ENCODE peak calls at places on chromosomes 4 and X, in seven cellular contexts. Q is HCT116, Z is H1, U is HepG2, N is SK-N-SH, C is T47D, W is GM12878. P is an unnamed sample.

GRCh38 chr4:152778656-152779512 is 646 bp downstream of the TIGD4 start:
- DNase-seq in C (no peak), N (peak), W (no peak), Q (no peak), U (peak), Z (no peak), P (no peak)

GRCh38 chrX:1385251-1385794 is 6.6 kb downstream of the SLC25A6 start:
- DNase-seq in Q (no peak), W (no peak), N (peak), C (no peak), Z (peak), U (no peak), P (no peak)

GRCh38 chr4:158159718-158160094 is 13.1 kb downstream of the GASK1B start:
- DNase-seq in N (no peak), C (no peak), U (no peak), W (no peak), Z (no peak), Q (no peak), P (no peak)

GRCh38 chr4:38785041-38785790 is 2.4 kb upstream of the TLR10 start:
- DNase-seq in N (no peak), W (no peak), Z (no peak), U (no peak), Q (no peak), C (no peak), P (no peak)

GRCh38 chr4:54185871-54186270 is 43.2 kb upstream of the PDGFRA start:
- DNase-seq in N (peak), Q (no peak), C (no peak), W (no peak), U (no peak), Z (no peak), P (no peak)

GRCh38 chrX:118495958-118496762 is 545 bp downstream of the DOCK11 start:
- DNase-seq in U (no peak), C (no peak), Z (peak), Q (no peak), W (no peak), N (peak), P (peak)

GRCh38 chrX:113522814-113523213 is 682.2 kb upstream of the AMOT start:
- DNase-seq in Q (no peak), U (no peak), Z (no peak), W (peak), C (no peak), N (no peak), P (no peak)

GRCh38 chr4:6049972-6050371 is 31.7 kb upstream of the C4orf50 start:
- DNase-seq in N (no peak), Q (no peak), W (no peak), U (no peak), C (no peak), Z (no peak), P (no peak)

GRCh38 chrX:14497184-14497666 is 32.1 kb upstream of the GLRA2 start:
- DNase-seq in U (no peak), Q (no peak), C (no peak), N (no peak), Z (no peak), W (peak), P (no peak)

GRCh38 chr4:118290951-118291350 is 61.9 kb downstream of the PRSS12 start:
- DNase-seq in U (no peak), Z (no peak), C (no peak), Q (no peak), N (no peak), W (no peak), P (no peak)

GRCh38 chr4:187128971-187129370 is 405.3 kb upstream of the FAT1 start:
- DNase-seq in N (no peak), U (no peak), Q (no peak), W (no peak), Z (no peak), C (no peak), P (no peak)

GRCh38 chr4:5900844-5901243 is 8.0 kb upstream of the CRMP1 start:
- DNase-seq in N (no peak), Q (no peak), U (no peak), W (no peak), C (no peak), Z (no peak), P (no peak)

GRCh38 chr4:143282170-143282760 is 54.4 kb upstream of the GAB1 start:
- DNase-seq in Z (no peak), U (no peak), Q (no peak), W (no peak), C (no peak), N (peak), P (no peak)

GRCh38 chr4:10416441-10416840 is 40.8 kb downstream of the ZNF518B start:
- DNase-seq in Q (no peak), U (no peak), Z (no peak), N (no peak), W (no peak), C (no peak), P (no peak)

GRCh38 chr4:10417720-10418119 is 39.5 kb downstream of the ZNF518B start:
- DNase-seq in N (no peak), Q (no peak), U (no peak), C (no peak), Z (no peak), W (no peak), P (no peak)

DNA sequence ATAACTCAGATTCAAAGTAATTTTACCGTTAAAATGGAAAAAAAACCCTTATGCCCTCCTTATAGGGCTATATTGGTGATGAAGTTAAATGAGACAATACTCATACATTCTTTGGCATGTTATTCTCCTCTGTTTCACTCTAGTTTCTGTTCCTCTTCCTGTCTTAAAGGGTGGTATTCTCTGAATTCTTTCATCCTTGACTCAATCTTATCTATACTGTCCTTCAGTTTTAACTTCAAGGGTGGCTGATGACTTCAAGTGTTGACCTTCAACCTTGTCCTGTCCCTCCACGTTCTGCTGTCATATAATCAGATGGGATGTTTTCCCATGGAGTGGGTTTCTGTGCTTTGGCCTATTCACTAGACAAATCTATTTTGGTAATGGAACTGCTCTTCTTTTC is 44.0 kb downstream of the ZNF518B start:
- DNase-seq in W (no peak), Z (no peak), N (no peak), C (no peak), U (no peak), Q (no peak), P (peak)
- TF ChIP-seq JUND in W (no peak), Z (no peak), N (no peak), C (no peak), U (no peak), Q (no peak), P (no peak)

DNA sequence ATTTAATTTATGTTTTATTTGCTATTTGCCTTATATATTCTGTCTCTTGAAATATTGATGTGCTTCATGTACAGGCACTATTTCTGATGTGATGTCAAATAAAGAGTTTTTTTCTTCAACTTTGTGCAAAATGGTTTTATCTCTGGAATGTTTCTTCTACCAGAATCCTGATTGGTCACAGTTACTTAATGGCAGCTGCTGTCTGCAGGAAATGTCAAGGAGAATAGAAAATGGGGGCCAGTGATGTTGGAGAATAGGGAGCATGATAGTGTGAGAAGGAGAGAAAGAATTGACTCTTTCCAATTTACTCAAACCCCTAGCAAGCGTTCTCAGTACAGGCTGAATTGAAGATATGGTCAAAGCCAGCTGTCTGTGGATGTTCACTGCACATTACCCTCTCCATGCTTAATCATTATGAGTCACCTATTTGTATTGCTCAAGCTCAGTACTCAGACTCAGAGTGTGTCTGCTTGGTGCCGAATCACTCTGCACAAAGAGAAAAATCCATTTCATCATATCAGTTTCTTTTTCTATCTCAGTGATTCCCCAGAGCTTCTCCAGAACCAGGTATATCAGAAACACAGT is 57.8 kb upstream of the FAM47B start:
- DNase-seq in Q (no peak), N (no peak), W (no peak), Z (no peak), C (no peak), U (no peak), P (no peak)
- TF ChIP-seq JUND in Q (no peak), N (no peak), W (no peak), Z (no peak), C (no peak), U (no peak), P (no peak)

DNA sequence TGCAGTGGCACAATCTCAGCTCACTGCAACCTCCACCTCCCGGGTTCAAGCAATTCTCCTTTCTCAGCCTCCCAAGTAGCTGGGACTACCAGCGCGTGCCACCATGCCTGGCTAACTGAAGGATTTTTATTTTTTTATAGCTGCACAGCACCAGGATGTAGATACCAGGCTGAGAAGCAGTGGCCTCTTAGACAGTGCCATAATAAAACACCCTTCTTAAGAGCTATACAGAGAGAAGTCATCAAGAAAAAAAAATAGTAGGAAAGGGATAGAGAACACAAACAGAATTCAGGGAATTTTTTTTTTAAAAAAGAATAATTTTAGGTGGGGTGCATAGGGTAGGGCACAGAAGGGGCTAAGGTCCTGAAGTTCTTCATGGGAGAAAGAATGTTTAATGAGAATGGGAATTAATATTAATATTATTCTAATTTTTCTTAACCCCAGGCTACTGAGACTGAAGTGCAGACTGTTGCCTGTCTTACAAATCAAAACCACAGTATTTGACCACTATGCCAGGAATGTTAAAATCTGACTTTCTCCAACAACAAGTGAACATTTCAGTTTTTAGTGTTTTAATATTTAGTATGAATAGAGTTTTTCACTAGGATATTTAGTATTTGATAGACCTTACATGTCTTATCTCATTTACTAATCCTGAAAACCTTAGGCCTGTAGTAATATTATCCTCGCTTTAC is 146.8 kb downstream of the KCNIP4 start:
- DNase-seq in Z (no peak), Q (no peak), W (no peak), U (no peak), C (no peak), N (no peak), P (no peak)
- TF ChIP-seq JUND in Z (no peak), Q (no peak), W (no peak), U (no peak), C (no peak), N (no peak), P (no peak)

DNA sequence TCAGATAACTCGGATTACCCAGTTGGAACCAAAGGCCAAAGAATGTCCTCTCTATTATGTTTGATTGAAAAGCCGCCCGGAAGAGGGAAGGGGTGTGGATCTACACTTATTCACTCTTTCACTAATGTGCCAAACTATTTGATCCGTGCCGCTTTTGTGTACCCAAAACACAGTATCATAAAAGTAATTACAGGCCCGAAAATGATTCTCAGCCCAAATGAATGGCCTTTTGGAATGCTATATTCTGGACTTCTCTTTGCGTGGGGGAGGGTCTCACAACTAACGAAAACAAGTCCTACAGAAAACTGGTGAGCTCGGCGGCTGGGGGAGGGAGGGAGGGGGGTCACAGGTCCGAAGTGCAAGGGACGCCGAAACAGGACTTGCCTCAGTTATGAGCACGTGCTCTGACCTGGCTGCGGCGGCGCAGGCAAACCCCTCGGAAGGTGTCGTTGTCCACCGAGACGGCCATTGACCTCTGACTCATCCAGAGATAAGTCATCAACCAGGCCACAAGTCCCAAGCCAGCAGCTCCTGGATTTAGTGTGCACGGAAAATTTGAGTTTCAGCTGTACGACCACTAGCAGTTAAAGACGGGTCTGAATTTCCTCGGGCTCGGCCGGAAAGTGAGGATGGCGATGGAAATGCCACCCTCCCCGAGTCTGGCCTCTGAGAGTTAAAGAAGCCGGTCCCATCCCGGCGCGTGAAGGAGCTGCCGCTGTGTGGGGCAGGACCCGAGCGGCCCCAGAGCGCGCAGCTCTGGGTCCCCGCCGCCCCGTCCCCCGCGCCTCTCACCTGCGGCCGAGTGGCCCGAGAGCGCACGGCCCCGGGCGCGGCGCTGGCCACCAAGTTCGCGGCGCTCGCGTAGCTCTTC is 721 bp downstream of the SH3D19 start:
- DNase-seq in Z (peak), C (no peak), Q (peak), U (peak), W (no peak), N (peak), P (peak)
- TF ChIP-seq JUND in Z (peak), C (no peak), Q (peak), U (peak), W (no peak), N (peak), P (peak)

GRCh38 chr4:76799139-76799538 is 98.8 kb downstream of the SOWAHB start:
- DNase-seq in W (no peak), C (no peak), N (no peak), Q (no peak), Z (no peak), U (no peak), P (no peak)

GRCh38 chr4:76802546-76803021 is 95.4 kb downstream of the SOWAHB start:
- DNase-seq in N (no peak), Q (no peak), U (no peak), C (no peak), Z (no peak), W (no peak), P (peak)

GRCh38 chr4:76801621-76802545 is 96.1 kb downstream of the SOWAHB start:
- DNase-seq in U (no peak), N (no peak), Q (no peak), Z (peak), C (no peak), W (no peak), P (no peak)

GRCh38 chr4:76799718-76800117 is 98.2 kb downstream of the SOWAHB start:
- DNase-seq in N (no peak), C (no peak), W (no peak), Z (no peak), Q (no peak), U (no peak), P (no peak)

DNA sequence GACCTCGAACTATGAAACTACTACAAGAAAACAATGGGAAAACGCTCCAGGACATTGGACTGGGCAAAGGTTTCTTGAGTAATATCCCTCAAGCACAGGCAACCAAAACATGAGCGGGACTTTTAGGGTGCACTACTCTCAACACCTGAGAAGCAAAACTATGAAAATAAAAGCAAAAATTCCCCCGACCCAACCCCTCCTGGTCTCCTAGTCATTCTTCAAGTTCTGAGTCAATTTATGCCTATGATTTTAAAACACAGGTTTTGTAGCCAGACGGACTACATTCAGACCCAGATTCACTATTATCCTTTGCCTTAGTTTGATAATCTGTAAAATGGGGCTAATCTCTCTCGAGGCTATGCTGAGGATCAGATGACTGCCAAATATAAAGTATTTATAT is 97.0 kb downstream of the SOWAHB start:
- DNase-seq in U (no peak), Z (no peak), Q (no peak), N (no peak), W (peak), C (no peak), P (no peak)
- TF ChIP-seq JUND in U (no peak), Z (no peak), Q (no peak), N (no peak), W (no peak), C (no peak), P (no peak)

DNA sequence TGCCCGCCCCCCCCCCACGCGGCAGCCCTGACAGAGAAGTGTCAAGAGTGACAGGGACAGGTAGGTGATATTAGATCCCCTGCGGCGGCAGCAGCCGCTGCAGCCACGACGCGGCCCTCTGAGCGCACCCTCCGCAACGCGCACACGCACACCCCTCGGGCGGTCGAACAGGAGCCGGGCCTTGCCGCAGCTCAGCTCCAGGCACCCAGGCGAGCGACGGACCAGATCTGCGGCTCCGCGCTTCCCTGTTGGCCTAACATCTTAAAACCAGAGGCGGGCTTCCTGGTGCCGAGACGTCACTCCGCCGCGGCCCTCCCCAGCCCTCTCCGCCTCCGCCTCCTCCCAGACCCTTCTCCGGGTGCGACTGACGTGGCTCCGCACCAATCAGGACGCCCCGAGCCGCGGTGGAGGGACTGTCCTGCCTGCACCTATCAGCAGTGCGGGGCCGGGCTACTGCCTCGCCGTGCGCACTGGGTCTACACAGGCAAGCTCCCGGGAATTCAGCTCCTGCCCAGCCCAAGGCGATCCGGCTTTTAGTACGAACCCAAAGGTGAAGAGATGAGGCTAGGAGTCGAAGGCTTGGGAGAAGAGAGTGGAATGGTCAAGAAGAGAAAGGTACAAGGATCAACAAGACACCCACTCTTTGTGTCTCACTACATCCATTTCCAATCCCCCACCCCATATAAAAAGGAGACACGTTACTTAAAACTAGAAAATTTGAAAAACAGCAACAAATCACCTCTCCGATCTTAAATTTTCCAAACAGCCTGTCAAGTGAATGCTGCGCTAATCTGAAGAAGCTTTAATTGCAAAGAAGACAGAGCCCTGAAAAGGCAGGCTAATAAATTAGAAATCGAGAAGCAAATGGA is at the start of gene PITX2:
- DNase-seq in N (peak), Q (peak), U (no peak), C (no peak), W (no peak), Z (peak), P (peak)
- TF ChIP-seq JUND in N (no peak), Q (no peak), U (no peak), C (no peak), W (no peak), Z (no peak), P (no peak)

GRCh38 chr4:4395849-4396627 is 9.1 kb downstream of the NSG1 start:
- DNase-seq in Z (peak), U (peak), Q (no peak), C (no peak), W (no peak), N (peak), P (peak)
- TF ChIP-seq JUND in Z (no peak), U (no peak), Q (no peak), C (no peak), W (no peak), N (no peak), P (no peak)

GRCh38 chr4:78032446-78032845 is 24.7 kb upstream of the FRAS1 start:
- DNase-seq in Q (no peak), Z (no peak), N (peak), U (no peak), C (no peak), W (no peak), P (no peak)
- TF ChIP-seq JUND in Q (no peak), Z (no peak), N (no peak), U (no peak), C (no peak), W (no peak), P (no peak)